ENCODE peak calls at places on chromosomes 3 and 15, in ten cellular contexts. V is A549, G is IMR-90, S is GM23338, R is mammary epithelial cell, C is PC-3, D is PC-9, U is OCI-LY7, Q is astrocyte, J is fibroblast of lung. M is an unnamed sample.

GRCh38 chr3:193174137-193174536 is 66.9 kb upstream of the PLAAT1 start:
- DNase-seq in Q (no peak), D (no peak), C (no peak), G (no peak), J (no peak), S (no peak), R (peak; percentile 16), U (no peak), V (no peak), M (peak; percentile 9)

GRCh38 chr15:84681822-84682221 is 23.8 kb upstream of the NMB start:
- DNase-seq in S (no peak), U (no peak), G (peak; percentile 49), V (no peak), Q (peak; percentile 73), J (no peak), R (peak; percentile 70), C (no peak), D (no peak), M (peak; percentile 61)

GRCh38 chr3:184366619-184367321 is 5.3 kb downstream of the POLR2H start:
- DNase-seq in S (no peak), C (peak; percentile 10), V (no peak), R (no peak), G (peak; percentile 71), D (no peak), Q (no peak), J (peak; percentile 67), U (no peak), M (peak; percentile 23)

GRCh38 chr3:192514081-192514753 is 213.1 kb downstream of the FGF12 start:
- DNase-seq in Q (peak; percentile 33), R (peak; percentile 3), J (peak; percentile 2), D (peak; percentile 19), V (peak; percentile 12), G (no peak), U (no peak), S (peak; percentile 90), C (peak; percentile 5), M (peak; percentile 8)

GRCh38 chr3:31762016-31762764 is 218.9 kb downstream of the OSBPL10 start:
- DNase-seq in C (no peak), R (no peak), S (no peak), U (no peak), Q (no peak), J (no peak), D (no peak), G (no peak), V (no peak), M (no peak)

GRCh38 chr3:37272743-37273142 is 98.4 kb upstream of the LRRFIP2 start:
- DNase-seq in S (no peak), Q (no peak), V (no peak), J (peak; percentile 59), R (no peak), D (no peak), C (no peak), U (no peak), G (peak; percentile 15), M (peak; percentile 59)

GRCh38 chr3:13277860-13278531 is 142.1 kb downstream of the NUP210 start:
- DNase-seq in U (no peak), C (peak; percentile 85), Q (peak; percentile 16), J (no peak), V (no peak), D (peak; percentile 33), S (no peak), G (peak; percentile 4), R (peak; percentile 5), M (peak; percentile 45)

GRCh38 chr3:154851644-154852043 is 228.5 kb upstream of the MME start:
- DNase-seq in S (no peak), C (peak; percentile 33), J (no peak), G (no peak), Q (no peak), V (no peak), D (no peak), U (no peak), R (no peak), M (no peak)

GRCh38 chr3:53163459-53164387 is 2.7 kb downstream of the PRKCD start:
- DNase-seq in D (no peak), Q (no peak), J (no peak), C (no peak), S (no peak), V (no peak), G (no peak), R (no peak), U (peak; percentile 36), M (peak; percentile 13)

GRCh38 chr3:58116161-58116955 is 94.4 kb downstream of the DNASE1L3 start:
- DNase-seq in S (no peak), D (no peak), J (no peak), Q (no peak), U (peak; percentile 15), C (no peak), G (no peak), V (no peak), R (no peak), M (no peak)

GRCh38 chr15:65326844-65327243 is 22.4 kb downstream of the RNU5B-1 start:
- DNase-seq in V (no peak), S (no peak), J (no peak), R (no peak), Q (no peak), C (no peak), G (no peak), D (no peak), U (no peak), M (no peak)

GRCh38 chr3:55719508-55719907 is 232.4 kb upstream of the WNT5A start:
- DNase-seq in D (no peak), C (no peak), Q (no peak), U (no peak), G (no peak), R (no peak), V (no peak), S (no peak), J (peak; percentile 31), M (peak; percentile 20)

GRCh38 chr3:66456711-66457173 is 44.1 kb downstream of the LRIG1 start:
- DNase-seq in C (no peak), U (no peak), D (no peak), S (no peak), R (no peak), V (no peak), J (no peak), Q (no peak), G (no peak), M (no peak)

GRCh38 chr3:45611619-45612018 is 17.1 kb downstream of the LIMD1 start:
- DNase-seq in Q (no peak), S (no peak), R (peak; percentile 86), V (no peak), J (no peak), G (no peak), C (peak; percentile 33), U (peak; percentile 11), D (no peak), M (no peak)

DNA sequence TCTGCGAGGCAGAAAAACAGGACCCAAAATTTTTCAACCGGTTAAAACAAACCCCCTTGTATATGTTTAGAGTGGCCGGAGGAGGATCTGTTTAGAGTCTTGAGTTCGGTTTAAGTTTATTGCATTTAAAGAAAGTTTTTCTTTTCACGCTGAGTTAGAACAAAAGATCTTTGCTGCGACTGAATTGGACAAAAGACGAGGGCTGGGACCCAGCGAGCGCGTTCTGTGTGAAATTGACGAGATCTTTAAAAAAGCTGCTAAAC is 9.8 kb downstream of the NR2F2 start:
- DNase-seq in V (no peak), D (no peak), J (no peak), S (no peak), U (no peak), Q (no peak), G (no peak), C (peak; percentile 20), R (no peak), M (no peak)
- H3K4me2 ChIP-seq in V (peak overlapping the region; percentile 94), D (no peak overlapping the region), J (peak overlapping the region; percentile 79), S (peak overlapping the region; percentile 75), U (no peak overlapping the region), Q (peak overlapping the region; percentile 93), G (peak overlapping the region; percentile 99), C (peak overlapping the region; percentile 89), R (peak overlapping the region; percentile 98), M (peak overlapping the region; percentile 99)

GRCh38 chr15:58510715-58511465 is 79.1 kb downstream of the LIPC start:
- DNase-seq in Q (peak; percentile 23), U (no peak), C (peak; percentile 3), S (no peak), R (no peak), J (peak; percentile 17), G (peak; percentile 51), V (no peak), D (no peak), M (peak; percentile 65)

GRCh38 chr15:58513681-58514336 is 82.0 kb downstream of the LIPC start:
- DNase-seq in U (no peak), C (no peak), S (no peak), D (no peak), G (no peak), Q (no peak), J (no peak), R (no peak), V (no peak), M (no peak)

GRCh38 chr15:58512522-58512921 is 80.7 kb downstream of the LIPC start:
- DNase-seq in C (no peak), S (no peak), G (no peak), Q (no peak), U (no peak), J (no peak), V (no peak), D (no peak), R (no peak), M (no peak)

GRCh38 chr15:58511588-58511987 is 79.8 kb downstream of the LIPC start:
- DNase-seq in S (no peak), Q (no peak), R (no peak), C (no peak), V (no peak), D (no peak), U (no peak), G (no peak), J (no peak), M (no peak)

GRCh38 chr15:58513008-58513407 is 81.2 kb downstream of the LIPC start:
- DNase-seq in V (no peak), Q (no peak), J (no peak), G (no peak), C (no peak), S (no peak), U (no peak), D (no peak), R (no peak), M (peak; percentile 20)
- H3K4me2 ChIP-seq in V (no peak overlapping the region), Q (no peak overlapping the region), J (no peak overlapping the region), G (no peak overlapping the region), C (no peak overlapping the region), S (no peak overlapping the region), U (no peak overlapping the region), D (no peak overlapping the region), R (no peak overlapping the region), M (no peak overlapping the region)

DNA sequence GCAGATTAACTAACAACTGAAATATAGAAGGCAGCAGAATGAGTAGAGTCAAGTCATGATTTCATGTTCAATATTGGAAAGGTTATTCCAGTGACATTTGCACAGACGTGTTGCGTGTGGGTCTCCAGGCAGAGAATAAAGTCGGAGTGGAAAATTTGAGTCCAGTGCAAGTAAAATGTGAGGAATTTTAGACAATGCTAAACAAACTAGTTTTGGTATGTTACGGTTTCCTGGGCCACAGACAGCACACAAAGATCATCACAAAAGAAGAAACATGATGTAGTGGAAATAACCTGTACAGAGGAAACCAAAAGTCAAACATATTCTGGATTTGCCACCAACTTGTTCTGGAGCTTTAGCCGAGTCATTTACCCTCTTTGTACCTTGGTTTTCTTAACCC is 367 bp downstream of the OR4F6 start:
- DNase-seq in Q (peak; percentile 18), C (no peak), D (no peak), J (no peak), G (peak; percentile 34), V (no peak), R (no peak), U (no peak), S (no peak), M (peak; percentile 21)
- H3K4me2 ChIP-seq in Q (no peak overlapping the region), C (no peak overlapping the region), D (no peak overlapping the region), J (no peak overlapping the region), G (peak overlapping the region; percentile 55), V (no peak overlapping the region), R (no peak overlapping the region), U (no peak overlapping the region), S (no peak overlapping the region), M (no peak overlapping the region)

GRCh38 chr3:100033184-100033583 is 81.1 kb downstream of the FILIP1L start:
- DNase-seq in U (no peak), S (no peak), R (peak; percentile 83), C (peak; percentile 25), V (peak; percentile 37), Q (peak; percentile 99), G (peak; percentile 81), J (peak; percentile 64), D (no peak), M (peak; percentile 37)
- H3K4me2 ChIP-seq in U (no peak overlapping the region), S (no peak overlapping the region), R (peak overlapping the region; percentile 80), C (no peak overlapping the region), V (peak overlapping the region; percentile 13), Q (peak overlapping the region; percentile 31), G (no peak overlapping the region), J (no peak overlapping the region), D (no peak overlapping the region), M (peak overlapping the region; percentile 63)

M was measured in GM23248.